ENCODE peak calls at places on chromosomes 7 and 10, in nine cellular contexts. L, C, P, S, I, Z, G, Q and T are unnamed samples.

GRCh38 chr7:30727061-30727945 is 24.6 kb upstream of the INMT start:
- DNase-seq in G (no peak), P (no peak), Z (no peak), I (no peak), Q (no peak), S (no peak), C (no peak), L (peak), T (no peak)

GRCh38 chr7:100629117-100629711 is 12.1 kb downstream of the TFR2 start:
- DNase-seq in L (no peak), I (no peak), P (no peak), Z (no peak), C (no peak), Q (no peak), S (no peak), G (no peak), T (peak)

GRCh38 chr10:126955396-126955795 is 50.2 kb downstream of the DOCK1 start:
- DNase-seq in L (peak), S (no peak), Z (no peak), I (no peak), G (no peak), C (no peak), P (no peak), Q (no peak), T (no peak)

GRCh38 chr10:125034671-125035070 is 92.7 kb downstream of the ZRANB1 start:
- DNase-seq in S (no peak), Q (no peak), P (no peak), L (no peak), I (no peak), Z (peak), C (no peak), G (no peak), T (no peak)

GRCh38 chr10:46514899-46515298 is 41.6 kb downstream of the GPRIN2 start:
- DNase-seq in P (no peak), Q (no peak), G (no peak), C (peak), L (no peak), I (no peak), Z (peak), S (no peak), T (no peak)

GRCh38 chr7:114660007-114660406 is 245.4 kb downstream of the FOXP2 start:
- DNase-seq in S (no peak), G (no peak), P (no peak), C (no peak), Z (no peak), Q (no peak), L (no peak), I (no peak), T (no peak)

GRCh38 chr7:141012044-141012685 is 2.6 kb downstream of the MRPS33 start:
- DNase-seq in I (peak), Z (peak), G (peak), P (peak), L (peak), S (peak), Q (peak), C (peak), T (peak)

GRCh38 chr7:73361340-73361739 is 33.4 kb downstream of the FKBP6 start:
- DNase-seq in G (no peak), L (no peak), C (no peak), Z (no peak), S (no peak), I (no peak), Q (no peak), P (no peak), T (no peak)

GRCh38 chr7:47267346-47267745 is 314.6 kb downstream of the TNS3 start:
- DNase-seq in Z (no peak), L (no peak), C (no peak), Q (no peak), G (no peak), P (no peak), I (no peak), S (no peak), T (no peak)

GRCh38 chr7:22174574-22174953 is 182.4 kb downstream of the RAPGEF5 start:
- DNase-seq in S (no peak), P (no peak), G (no peak), I (no peak), Q (no peak), Z (no peak), L (no peak), C (no peak), T (no peak)

GRCh38 chr7:114889646-114890285 is 32.1 kb upstream of the MDFIC start:
- DNase-seq in G (no peak), P (no peak), L (peak), Q (no peak), I (peak), S (peak), Z (no peak), C (no peak), T (no peak)

GRCh38 chr10:86699541-86699940 is 31.2 kb downstream of the LDB3 start:
- DNase-seq in Q (no peak), Z (peak), L (no peak), I (no peak), S (no peak), G (no peak), P (no peak), C (no peak), T (no peak)

GRCh38 chr10:124262971-124263370 is 155.8 kb downstream of the OAT start:
- DNase-seq in P (no peak), Z (no peak), L (no peak), S (no peak), G (no peak), I (no peak), C (no peak), Q (no peak), T (no peak)

GRCh38 chr10:75121322-75121721 is 9.9 kb downstream of the SAMD8 start:
- DNase-seq in Q (no peak), S (no peak), P (no peak), Z (no peak), I (no peak), C (no peak), L (no peak), G (no peak), T (no peak)

GRCh38 chr7:85595639-85596268 is 408.9 kb upstream of the SEMA3D start:
- DNase-seq in C (no peak), L (no peak), I (no peak), G (no peak), S (peak), Q (no peak), P (no peak), Z (no peak), T (no peak)

GRCh38 chr10:86299562-86299961 is 67.0 kb downstream of the GRID1 start:
- DNase-seq in S (no peak), L (no peak), P (no peak), C (no peak), Z (no peak), Q (no peak), G (no peak), I (no peak), T (no peak)

GRCh38 chr7:140230517-140230861 is 53.7 kb upstream of the KDM7A start:
- DNase-seq in Z (peak), C (peak), P (peak), L (peak), Q (peak), I (peak), G (peak), S (no peak), T (peak)

GRCh38 chr7:157980774-157981173 is 606.8 kb downstream of the PTPRN2 start:
- DNase-seq in I (no peak), Q (no peak), G (no peak), P (no peak), S (no peak), Z (no peak), L (no peak), C (no peak), T (no peak)

GRCh38 chr7:66928388-66928787 is 7.4 kb downstream of the TMEM248 start:
- DNase-seq in G (peak), P (peak), Z (no peak), I (no peak), Q (no peak), S (no peak), L (no peak), C (no peak), T (no peak)

GRCh38 chr10:71077143-71077581 is 135.2 kb upstream of the UNC5B start:
- DNase-seq in S (no peak), L (no peak), G (no peak), Z (no peak), P (no peak), C (peak), Q (no peak), I (no peak), T (no peak)

GRCh38 chr10:91672021-91672608 is 39.2 kb upstream of the PPP1R3C start:
- DNase-seq in S (peak), L (no peak), P (no peak), Q (no peak), I (no peak), Z (no peak), G (no peak), C (no peak), T (no peak)

GRCh38 chr10:46539596-46540411 is 16.7 kb downstream of the GPRIN2 start:
- DNase-seq in C (no peak), L (no peak), S (peak), G (no peak), P (no peak), I (no peak), Z (peak), Q (no peak), T (no peak)

GRCh38 chr7:15720849-15721471 is 34.5 kb upstream of the MEOX2 start:
- DNase-seq in L (peak), I (no peak), Q (no peak), Z (no peak), C (no peak), P (no peak), G (no peak), S (peak), T (peak)

GRCh38 chr7:99563650-99564049 is 5.2 kb downstream of the ZNF655 start:
- DNase-seq in G (no peak), Q (peak), S (peak), L (no peak), C (no peak), I (no peak), P (no peak), Z (no peak), T (no peak)

GRCh38 chr7:101308245-101309085 is 13.1 kb downstream of the IFT22 start:
- DNase-seq in Q (no peak), C (no peak), L (peak), S (peak), G (no peak), P (no peak), Z (peak), I (no peak), T (peak)

GRCh38 chr10:86190291-86190690 is 176.3 kb downstream of the GRID1 start:
- DNase-seq in C (no peak), I (no peak), P (no peak), L (no peak), G (no peak), S (no peak), Q (no peak), Z (no peak), T (no peak)

GRCh38 chr10:114899982-114900381 is 38.0 kb upstream of the TRUB1 start:
- DNase-seq in Z (no peak), G (no peak), I (no peak), L (no peak), C (no peak), Q (no peak), P (no peak), S (no peak), T (no peak)

GRCh38 chr7:84336303-84336702 is 141.7 kb upstream of the SEMA3A start:
- DNase-seq in Q (no peak), G (no peak), Z (no peak), C (no peak), S (peak), P (no peak), L (no peak), I (peak), T (peak)

DNA sequence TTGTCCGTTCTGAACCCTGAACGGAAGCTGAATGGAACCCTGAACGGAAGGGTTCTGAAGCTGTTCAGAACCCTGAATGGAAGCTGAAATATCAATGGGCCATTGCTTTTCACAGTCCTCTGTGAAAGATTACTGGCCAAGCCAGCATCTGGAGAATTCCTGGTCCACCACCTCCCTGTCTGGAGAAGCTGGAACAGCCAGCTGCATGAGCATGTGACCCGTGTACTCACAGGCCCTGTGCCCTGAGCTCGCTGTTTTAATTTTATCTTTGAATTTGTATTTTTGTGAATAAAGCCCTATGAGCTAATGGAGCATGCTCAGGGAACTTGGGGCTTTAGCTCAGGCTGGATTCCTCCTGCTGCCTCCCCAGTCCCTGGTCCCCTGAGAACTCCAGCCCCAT is 37.2 kb downstream of the HTRA1 start:
- DNase-seq in S (no peak), I (no peak), L (no peak), P (no peak), G (peak), Z (no peak), C (peak), Q (no peak), T (no peak)
- TF ChIP-seq CTCF in S (no peak), I (no peak), L (no peak), P (no peak), G (no peak), Z (no peak), C (no peak), Q (no peak), T (no peak)

DNA sequence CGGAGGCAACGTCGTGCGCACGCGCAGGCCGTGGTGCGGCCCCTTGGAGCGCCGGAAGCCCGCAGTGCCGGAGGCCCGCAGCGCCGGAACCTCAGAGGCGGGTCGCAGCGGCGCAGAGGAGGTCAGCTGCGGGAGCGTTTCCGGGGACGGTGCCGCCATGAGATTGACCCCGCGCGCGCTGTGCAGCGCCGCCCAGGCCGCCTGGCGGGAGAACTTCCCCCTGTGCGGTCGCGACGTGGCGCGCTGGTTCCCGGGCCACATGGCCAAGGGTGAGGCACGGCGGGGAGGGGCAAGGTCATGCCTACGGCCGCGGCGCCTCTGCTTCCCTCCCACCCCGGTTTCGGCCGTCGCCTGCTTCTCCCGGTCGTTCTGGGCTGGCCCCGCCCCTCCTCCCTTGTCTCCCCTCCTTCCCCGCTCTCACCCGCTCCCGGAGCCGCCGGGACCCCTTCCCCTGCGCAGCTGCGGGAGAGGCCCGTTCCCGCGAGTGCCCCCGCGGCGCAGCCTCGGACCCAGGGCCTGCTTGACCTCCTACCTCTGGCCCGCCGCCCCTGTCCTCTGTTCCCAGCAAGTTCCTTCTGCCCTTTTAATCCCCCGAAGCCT is at the start of gene MTG1:
- DNase-seq in Q (peak), C (peak), I (peak), P (peak), Z (peak), L (peak), S (peak), G (peak), T (peak)
- TF ChIP-seq CTCF in Q (peak), C (peak), I (peak), P (no peak), Z (peak), L (no peak), S (no peak), G (peak), T (no peak)

DNA sequence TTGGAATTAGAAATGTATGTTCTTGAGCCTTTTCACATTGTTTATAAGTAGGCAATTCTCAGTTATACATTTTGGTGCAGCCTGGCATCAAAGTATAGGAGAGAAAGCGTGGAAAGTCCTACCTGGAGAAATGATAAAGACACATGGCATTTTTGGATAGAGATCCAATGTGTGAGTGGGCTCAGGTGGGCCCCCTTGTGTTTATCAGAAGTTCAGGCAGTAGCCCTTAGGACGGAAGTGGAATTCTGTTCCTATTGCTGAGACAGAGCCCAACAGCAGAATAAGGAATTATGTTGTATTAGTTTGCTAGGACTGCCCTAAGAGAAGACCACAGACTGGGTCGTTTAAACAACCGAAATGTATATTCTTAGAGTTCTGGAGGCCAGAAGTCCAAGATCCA is 85.2 kb upstream of the AMPH start:
- DNase-seq in G (no peak), L (no peak), C (no peak), Q (no peak), S (no peak), Z (no peak), I (no peak), P (no peak), T (no peak)
- TF ChIP-seq CTCF in G (no peak), L (no peak), C (no peak), Q (no peak), S (no peak), Z (no peak), I (no peak), P (no peak), T (no peak)

GRCh38 chr7:112452102-112452888 is 2.0 kb downstream of the IFRD1 start:
- DNase-seq in C (peak), L (peak), S (peak), I (peak), Z (peak), P (peak), Q (peak), G (peak), T (peak)
- TF ChIP-seq CTCF in C (no peak), L (no peak), S (peak), I (no peak), Z (no peak), P (no peak), Q (no peak), G (no peak), T (no peak)

GRCh38 chr10:36612436-36612835 is 513.0 kb upstream of the ANKRD30A start:
- DNase-seq in I (no peak), G (no peak), L (no peak), S (no peak), Z (no peak), C (no peak), P (no peak), Q (no peak), T (no peak)
- TF ChIP-seq CTCF in I (no peak), G (no peak), L (no peak), S (no peak), Z (no peak), C (no peak), P (no peak), Q (no peak), T (no peak)

GRCh38 chr7:33673029-33673700 is 232.2 kb upstream of the BMPER start:
- DNase-seq in C (no peak), S (no peak), Q (no peak), L (no peak), Z (no peak), G (no peak), P (no peak), I (no peak), T (no peak)
- TF ChIP-seq CTCF in C (no peak), S (no peak), Q (no peak), L (no peak), Z (no peak), G (no peak), P (no peak), I (no peak), T (no peak)

DNA sequence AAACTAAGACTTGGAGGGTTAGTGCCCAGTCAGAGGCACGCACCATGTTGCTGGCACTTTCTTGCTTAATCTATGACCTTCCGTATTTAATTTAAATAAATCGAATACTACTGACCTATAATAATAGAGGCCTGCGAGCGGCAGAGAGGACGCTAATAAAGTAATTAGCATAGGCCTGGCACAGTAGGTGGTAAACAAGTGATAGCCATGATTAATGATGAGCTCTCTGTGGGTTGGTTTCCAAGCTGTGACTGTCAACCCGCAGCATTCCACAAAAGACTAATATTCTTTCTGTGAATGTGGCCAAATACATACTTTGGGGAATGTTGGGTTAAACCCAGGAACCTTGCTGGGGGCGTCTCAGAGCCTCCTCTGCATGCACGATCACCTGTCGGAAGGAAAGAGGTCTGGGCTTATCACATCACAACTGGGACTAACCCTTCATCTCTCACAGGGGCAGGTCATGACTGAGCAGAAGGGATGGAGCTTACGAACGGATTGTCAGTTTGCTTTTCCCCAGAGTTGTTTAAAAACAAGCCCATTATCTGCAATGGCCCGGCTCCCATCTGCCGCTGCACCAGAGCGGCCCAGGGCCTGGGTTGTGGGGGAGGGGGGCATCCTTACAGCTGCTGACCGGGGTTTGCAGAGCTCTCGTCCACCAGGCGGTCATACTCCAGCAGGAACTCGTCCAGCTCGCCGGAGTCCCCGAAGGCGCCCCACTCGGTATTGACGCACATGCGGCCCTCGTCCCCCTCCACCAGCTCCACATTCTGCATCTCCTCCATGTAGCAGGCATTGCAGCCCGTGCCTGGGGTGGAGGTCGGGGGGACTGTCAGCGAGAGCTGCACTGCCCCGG is 6.1 kb upstream of the MYL7 start:
- DNase-seq in L (no peak), I (no peak), C (no peak), Z (no peak), Q (no peak), S (no peak), G (peak), P (peak), T (no peak)
- TF ChIP-seq CTCF in L (no peak), I (no peak), C (no peak), Z (no peak), Q (no peak), S (no peak), G (no peak), P (no peak), T (no peak)

GRCh38 chr10:30270247-30270646 is 78.8 kb downstream of the MTPAP start:
- DNase-seq in L (no peak), S (peak), Q (no peak), P (no peak), C (no peak), Z (no peak), G (no peak), I (no peak), T (no peak)
- TF ChIP-seq CTCF in L (no peak), S (peak), Q (peak), P (no peak), C (no peak), Z (no peak), G (peak), I (no peak), T (no peak)

GRCh38 chr10:33955676-33956075 is 621.2 kb upstream of the NRP1 start:
- DNase-seq in L (no peak), G (no peak), C (no peak), P (no peak), Q (no peak), I (no peak), S (peak), Z (no peak), T (no peak)
- TF ChIP-seq CTCF in L (no peak), G (no peak), C (no peak), P (no peak), Q (no peak), I (no peak), S (no peak), Z (no peak), T (no peak)